ENCODE peak calls at places on chromosomes 3 and 15, in five cellular contexts. I is tibial artery, L is foreskin fibroblast, Y is AG10803, X is adrenal gland. M is an unnamed sample.

GRCh38 chr3:12265558-12265957 is 23.3 kb upstream of the PPARG start:
- DNase-seq in I (no peak), L (no peak), X (no peak), Y (no peak), M (no peak)

GRCh38 chr15:89121414-89121813 is 33.2 kb downstream of the ABHD2 start:
- DNase-seq in I (no peak), X (no peak), L (no peak), Y (no peak), M (no peak)

GRCh38 chr3:184645304-184645703 is 66.6 kb downstream of the MAGEF1 start:
- DNase-seq in L (no peak), Y (no peak), X (no peak), I (no peak), M (no peak)

GRCh38 chr3:99706410-99706809 is 68.0 kb downstream of the COL8A1 start:
- DNase-seq in L (no peak), Y (peak; percentile 46), X (no peak), I (no peak), M (no peak)

GRCh38 chr3:45890405-45890804 is 4.1 kb downstream of the CCR9 start:
- DNase-seq in X (peak; percentile 27), Y (no peak), I (no peak), L (no peak), M (no peak)

GRCh38 chr3:127083778-127084355 is 101.0 kb downstream of the PLXNA1 start:
- DNase-seq in I (no peak), L (no peak), X (no peak), Y (no peak), M (no peak)

GRCh38 chr3:151044706-151045105 is 40.8 kb upstream of the MED12L start:
- DNase-seq in I (no peak), Y (peak; percentile 3), L (peak; percentile 49), X (no peak), M (peak; percentile 56)

GRCh38 chr3:24829011-24829581 is 334.4 kb upstream of the THRB start:
- DNase-seq in Y (no peak), I (no peak), X (no peak), L (peak; percentile 17), M (no peak)

GRCh38 chr3:94414412-94414811 is 351.6 kb downstream of the NSUN3 start:
- DNase-seq in Y (no peak), X (no peak), L (no peak), I (no peak), M (no peak)

GRCh38 chr3:124149774-124150173 is 157.8 kb upstream of the ROPN1 start:
- DNase-seq in Y (no peak), L (no peak), X (no peak), I (no peak), M (no peak)

GRCh38 chr3:38141952-38142273 is 3.5 kb downstream of the MYD88 start:
- DNase-seq in X (no peak), L (no peak), Y (no peak), I (no peak), M (no peak)

GRCh38 chr3:36681867-36682266 is 82.5 kb downstream of the DCLK3 start:
- DNase-seq in X (no peak), L (no peak), Y (no peak), I (no peak), M (no peak)

GRCh38 chr15:45265506-45265905 is 13.5 kb downstream of the SLC28A2 start:
- DNase-seq in I (no peak), X (no peak), L (no peak), Y (no peak), M (no peak)

GRCh38 chr15:25469377-25469776 is 30.6 kb upstream of the UBE3A start:
- DNase-seq in I (no peak), Y (no peak), L (peak; percentile 19), X (peak; percentile 23), M (peak; percentile 10)

DNA sequence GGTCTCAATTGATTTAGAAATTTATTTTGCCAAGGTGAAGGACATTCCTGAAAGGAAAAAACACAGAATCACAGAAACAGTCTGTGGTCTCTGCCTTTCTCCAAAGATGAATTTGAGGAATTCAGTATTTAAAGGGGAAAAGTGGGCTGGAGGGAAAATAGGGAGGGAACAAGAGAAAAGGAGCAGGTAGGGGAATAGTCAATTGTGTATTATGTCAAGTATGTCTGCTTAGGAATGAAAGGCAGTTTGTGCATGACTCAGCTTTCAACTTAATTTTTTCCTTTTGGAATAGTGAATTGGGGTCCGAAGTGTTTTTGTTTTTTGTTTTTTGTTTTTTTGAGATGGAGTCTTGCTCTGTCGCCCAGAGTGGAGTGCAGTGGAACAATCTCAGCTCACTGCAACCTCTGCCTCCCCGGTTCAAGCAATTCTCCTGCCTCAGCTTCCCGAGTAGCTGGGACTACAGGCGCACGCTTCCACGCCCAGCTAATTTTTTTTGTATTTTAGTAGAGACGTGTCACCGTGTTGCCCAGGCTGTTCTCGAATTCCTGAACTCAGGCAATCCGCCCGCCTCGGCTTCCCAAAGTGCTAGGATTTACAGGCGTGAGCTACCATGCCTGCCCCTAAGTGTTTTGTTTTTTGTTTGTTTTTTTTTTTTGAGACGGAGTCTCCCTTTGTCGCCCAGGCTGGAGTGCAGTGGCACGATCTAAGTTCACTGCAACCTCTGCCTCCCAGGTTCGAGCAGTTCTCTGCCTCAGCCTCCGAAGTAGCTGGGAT is 74.1 kb upstream of the MAP4 start:
- DNase-seq in Y (no peak), I (no peak), L (no peak), X (no peak), M (no peak)
- H3K4me3 ChIP-seq in Y (no peak overlapping the region), I (no peak overlapping the region), L (no peak overlapping the region), X (no peak overlapping the region), M (no peak overlapping the region)

DNA sequence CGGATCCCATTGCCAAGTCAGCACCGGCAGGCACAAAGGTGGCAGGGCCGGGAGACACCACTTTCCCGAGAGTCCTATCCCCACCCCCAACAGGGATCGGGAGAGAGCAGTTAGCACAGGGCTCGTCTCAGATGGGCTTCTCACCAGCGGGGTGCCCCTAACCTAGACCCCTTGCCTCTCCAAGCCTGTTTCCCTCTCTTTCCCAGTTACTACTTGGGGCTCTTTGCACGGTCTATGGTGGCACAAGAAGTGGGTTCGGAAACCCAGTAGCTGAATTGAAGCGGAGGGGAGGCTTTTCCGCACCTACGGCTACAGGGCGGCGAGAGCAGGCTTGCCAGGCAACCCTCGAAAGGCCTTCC is 383 bp upstream of the EFCC1 start:
- DNase-seq in Y (no peak), I (no peak), L (no peak), X (no peak), M (no peak)
- H3K4me3 ChIP-seq in Y (no peak overlapping the region), I (peak overlapping the region; percentile 52), L (no peak overlapping the region), X (no peak overlapping the region), M (no peak overlapping the region)

DNA sequence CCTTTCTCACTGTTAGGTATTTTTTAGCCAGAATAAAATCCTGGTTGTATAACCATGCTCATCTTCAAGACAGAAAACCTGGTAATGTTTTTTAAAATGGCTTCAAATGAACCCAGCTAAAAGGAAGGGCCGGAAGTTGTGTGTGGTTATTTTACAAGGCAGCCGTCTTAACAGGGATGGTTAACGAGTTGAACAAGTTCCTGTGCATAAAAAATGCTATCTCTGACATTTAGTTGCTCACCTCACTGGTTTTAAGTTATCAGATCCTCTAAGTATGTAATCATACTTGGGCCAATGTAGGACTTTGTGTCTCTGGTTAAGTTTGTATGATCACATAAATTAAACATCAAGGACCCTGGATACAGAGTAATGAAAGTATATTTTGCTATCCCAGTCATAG is 2.1 kb downstream of the ATP11B start:
- DNase-seq in X (no peak), Y (peak; percentile 17), L (peak; percentile 11), I (no peak), M (no peak)
- H3K4me3 ChIP-seq in X (no peak overlapping the region), Y (peak overlapping the region; percentile 94), L (peak overlapping the region; percentile 76), I (peak overlapping the region; percentile 81), M (peak overlapping the region; percentile 76)

GRCh38 chr3:112874725-112875124 is 28.1 kb upstream of the CD200R1L start:
- DNase-seq in X (no peak), Y (no peak), L (no peak), I (no peak), M (no peak)
- H3K4me3 ChIP-seq in X (no peak overlapping the region), Y (no peak overlapping the region), L (no peak overlapping the region), I (no peak overlapping the region), M (no peak overlapping the region)

GRCh38 chr3:156677120-156677479 is 2.7 kb downstream of the TIPARP start:
- DNase-seq in I (no peak), L (peak; percentile 2), X (no peak), Y (no peak), M (no peak)
- H3K4me3 ChIP-seq in I (peak overlapping the region; percentile 95), L (peak overlapping the region; percentile 90), X (no peak overlapping the region), Y (peak overlapping the region; percentile 81), M (peak overlapping the region; percentile 80)

DNA sequence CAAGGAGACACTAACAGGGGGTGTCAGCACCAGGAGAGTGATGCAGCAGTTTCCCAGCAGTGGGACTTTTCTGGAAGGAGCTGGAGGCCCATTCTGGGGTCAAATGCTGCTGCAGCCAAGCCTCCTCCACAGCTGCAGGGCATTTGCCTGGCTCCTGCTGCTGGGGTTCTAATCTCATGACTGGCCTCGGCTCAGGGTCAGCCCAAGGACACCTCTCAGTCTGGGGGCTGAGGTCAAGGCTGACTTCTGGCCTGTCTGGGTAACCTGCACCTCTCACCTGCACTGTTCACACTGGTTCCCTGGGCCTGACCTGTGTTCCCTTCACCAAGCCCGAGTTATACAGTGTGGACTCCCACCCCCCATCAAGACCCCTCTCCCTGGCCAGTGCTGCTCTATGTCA is 10.4 kb upstream of the C15orf39 start:
- DNase-seq in I (no peak), L (no peak), X (no peak), Y (no peak), M (no peak)
- H3K4me3 ChIP-seq in I (no peak overlapping the region), L (no peak overlapping the region), X (no peak overlapping the region), Y (no peak overlapping the region), M (no peak overlapping the region)

DNA sequence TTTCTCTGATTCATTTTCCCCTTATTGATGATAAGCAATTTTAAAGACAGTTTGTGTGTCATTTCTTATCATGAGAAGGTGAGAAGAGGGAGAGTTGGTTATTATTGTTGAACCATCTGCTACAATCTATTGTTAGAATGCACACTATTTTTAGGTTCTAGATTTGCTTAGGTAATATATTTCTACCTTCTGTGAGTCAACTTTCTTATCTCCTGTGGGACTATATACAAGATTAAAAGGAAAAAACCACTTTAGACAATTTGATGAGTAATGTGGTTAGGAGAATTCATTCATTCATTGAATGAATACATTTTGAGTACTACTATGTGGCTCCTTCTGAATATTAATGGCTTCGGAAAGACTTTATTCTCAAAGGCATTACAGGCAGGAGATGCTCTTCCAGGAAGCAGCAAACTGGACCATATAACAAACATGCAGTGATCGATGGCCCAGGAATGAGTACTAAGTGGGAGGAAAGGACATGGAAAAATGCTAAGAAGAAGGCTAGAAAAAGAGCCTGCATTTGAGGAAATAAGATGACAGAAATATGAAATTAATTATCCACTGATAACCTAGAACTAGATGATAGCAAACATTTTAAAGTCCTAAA is 22.4 kb downstream of the SPTSSB start:
- DNase-seq in X (no peak), L (peak; percentile 71), I (no peak), Y (no peak), M (no peak)
- H3K4me3 ChIP-seq in X (no peak overlapping the region), L (no peak overlapping the region), I (no peak overlapping the region), Y (no peak overlapping the region), M (no peak overlapping the region)

GRCh38 chr15:90893175-90894090 is 9.1 kb downstream of the FES start:
- DNase-seq in Y (no peak), X (no peak), I (no peak), L (no peak), M (no peak)
- H3K4me3 ChIP-seq in Y (no peak overlapping the region), X (no peak overlapping the region), I (no peak overlapping the region), L (no peak overlapping the region), M (no peak overlapping the region)